ENCODE peak calls at places on chromosome 19, in four cellular contexts. One of them, this sample, is unnamed.

GRCh38 chr19:40687525-40688016 is 2.9 kb downstream of the NUMBL start:
- DNase-seq in ovary: peak
- DNase-seq in left ventricle myocardium inferior: peak
- DNase-seq in WTC11: no peak
- DNase-seq in this sample: peak

GRCh38 chr19:2371656-2372055 is 11.6 kb downstream of the TMPRSS9 start:
- DNase-seq in left ventricle myocardium inferior: no peak
- DNase-seq in WTC11: no peak
- DNase-seq in ovary: no peak
- DNase-seq in this sample: no peak

GRCh38 chr19:1252818-1253513 is 4.6 kb downstream of the MIDN start:
- DNase-seq in ovary: peak
- DNase-seq in WTC11: no peak
- DNase-seq in left ventricle myocardium inferior: peak
- DNase-seq in this sample: no peak

GRCh38 chr19:23758187-23759074 is at the start of gene ZNF681:
- DNase-seq in left ventricle myocardium inferior: peak
- DNase-seq in WTC11: peak
- DNase-seq in ovary: peak
- DNase-seq in this sample: peak

GRCh38 chr19:48135411-48135810 is 24.8 kb upstream of the PLA2G4C start:
- DNase-seq in WTC11: peak
- DNase-seq in left ventricle myocardium inferior: no peak
- DNase-seq in ovary: no peak
- DNase-seq in this sample: no peak

GRCh38 chr19:19650331-19650730 is 6.9 kb upstream of the GMIP start:
- DNase-seq in left ventricle myocardium inferior: no peak
- DNase-seq in WTC11: no peak
- DNase-seq in ovary: no peak
- DNase-seq in this sample: no peak

GRCh38 chr19:17751103-17751911 is at the start of gene FCHO1:
- DNase-seq in WTC11: no peak
- DNase-seq in left ventricle myocardium inferior: peak
- DNase-seq in ovary: no peak
- DNase-seq in this sample: peak

GRCh38 chr19:17103177-17103576 is 27.6 kb downstream of the MYO9B start:
- DNase-seq in left ventricle myocardium inferior: no peak
- DNase-seq in ovary: no peak
- DNase-seq in WTC11: peak
- DNase-seq in this sample: no peak

GRCh38 chr19:39199025-39199424 is 2.3 kb downstream of the NCCRP1 start:
- DNase-seq in WTC11: peak
- DNase-seq in ovary: peak
- DNase-seq in left ventricle myocardium inferior: no peak
- DNase-seq in this sample: no peak

GRCh38 chr19:41945135-41945766 is 13.9 kb downstream of the RABAC1 start:
- DNase-seq in ovary: no peak
- DNase-seq in WTC11: no peak
- DNase-seq in left ventricle myocardium inferior: no peak
- DNase-seq in this sample: peak

GRCh38 chr19:43595999-43596841 is at the start of the genes IRGQ and ZNF576:
- DNase-seq in left ventricle myocardium inferior: peak
- DNase-seq in WTC11: peak
- DNase-seq in ovary: peak
- DNase-seq in this sample: peak
- TF ChIP-seq CTCF in left ventricle myocardium inferior: no peak
- TF ChIP-seq CTCF in WTC11: no peak
- TF ChIP-seq CTCF in ovary: no peak
- TF ChIP-seq CTCF in this sample: no peak

GRCh38 chr19:15262011-15262410 is 29.8 kb upstream of the EPHX3 start:
- DNase-seq in WTC11: no peak
- DNase-seq in ovary: no peak
- DNase-seq in left ventricle myocardium inferior: no peak
- DNase-seq in this sample: no peak

GRCh38 chr19:15259900-15260299 is 27.7 kb upstream of the EPHX3 start:
- DNase-seq in left ventricle myocardium inferior: no peak
- DNase-seq in WTC11: no peak
- DNase-seq in ovary: no peak
- DNase-seq in this sample: no peak

GRCh38 chr19:15263361-15263985 is 31.2 kb upstream of the EPHX3 start:
- DNase-seq in left ventricle myocardium inferior: no peak
- DNase-seq in WTC11: no peak
- DNase-seq in ovary: no peak
- DNase-seq in this sample: no peak

GRCh38 chr19:15257782-15258181 is 25.5 kb upstream of the EPHX3 start:
- DNase-seq in ovary: no peak
- DNase-seq in WTC11: no peak
- DNase-seq in left ventricle myocardium inferior: no peak
- DNase-seq in this sample: no peak

GRCh38 chr19:15260939-15261338 is 28.7 kb upstream of the EPHX3 start:
- DNase-seq in left ventricle myocardium inferior: no peak
- DNase-seq in ovary: no peak
- DNase-seq in WTC11: peak
- DNase-seq in this sample: no peak
- TF ChIP-seq CTCF in left ventricle myocardium inferior: peak
- TF ChIP-seq CTCF in ovary: no peak
- TF ChIP-seq CTCF in WTC11: no peak
- TF ChIP-seq CTCF in this sample: no peak

GRCh38 chr19:7830823-7831222 is 805 bp downstream of the EVI5L start:
- DNase-seq in ovary: no peak
- DNase-seq in left ventricle myocardium inferior: no peak
- DNase-seq in WTC11: no peak
- DNase-seq in this sample: no peak

GRCh38 chr19:7832781-7833180 is 2.8 kb downstream of the EVI5L start:
- DNase-seq in WTC11: no peak
- DNase-seq in left ventricle myocardium inferior: no peak
- DNase-seq in ovary: no peak
- DNase-seq in this sample: no peak

GRCh38 chr19:7830272-7830771 is 304 bp downstream of the EVI5L start:
- DNase-seq in left ventricle myocardium inferior: peak
- DNase-seq in ovary: peak
- DNase-seq in WTC11: no peak
- DNase-seq in this sample: no peak

GRCh38 chr19:7832009-7832408 is 2.0 kb downstream of the EVI5L start:
- DNase-seq in WTC11: no peak
- DNase-seq in left ventricle myocardium inferior: no peak
- DNase-seq in ovary: no peak
- DNase-seq in this sample: no peak

DNA sequence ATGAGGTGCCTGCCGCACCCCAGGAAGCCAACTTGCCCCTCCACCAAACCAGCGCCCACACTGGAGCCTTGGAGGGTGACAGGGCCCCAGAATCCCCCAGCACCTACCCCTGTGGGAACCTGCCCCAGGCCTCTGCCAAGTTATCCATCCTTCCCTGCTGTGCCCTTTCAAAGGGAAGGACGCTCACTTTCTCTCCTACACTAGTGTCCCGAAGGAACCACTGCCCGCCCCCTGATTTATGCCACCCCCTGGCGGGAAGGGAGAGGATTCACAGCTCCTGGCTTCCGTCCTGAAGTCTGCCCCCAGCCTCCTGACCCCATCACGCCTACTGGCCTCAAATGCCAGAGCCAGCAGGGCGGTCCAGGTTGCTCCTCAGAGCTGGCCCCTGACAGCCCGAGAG is 1.4 kb downstream of the EVI5L start:
- DNase-seq in WTC11: peak
- DNase-seq in ovary: no peak
- DNase-seq in left ventricle myocardium inferior: no peak
- DNase-seq in this sample: no peak
- TF ChIP-seq CTCF in WTC11: no peak
- TF ChIP-seq CTCF in ovary: no peak
- TF ChIP-seq CTCF in left ventricle myocardium inferior: no peak
- TF ChIP-seq CTCF in this sample: no peak

GRCh38 chr19:5337126-5337525 is 3.5 kb downstream of the PTPRS start:
- DNase-seq in WTC11: no peak
- DNase-seq in ovary: no peak
- DNase-seq in left ventricle myocardium inferior: no peak
- DNase-seq in this sample: no peak

GRCh38 chr19:5339950-5340636 is 519 bp downstream of the PTPRS start:
- DNase-seq in left ventricle myocardium inferior: no peak
- DNase-seq in ovary: peak
- DNase-seq in WTC11: peak
- DNase-seq in this sample: no peak

GRCh38 chr19:5339470-5339949 is 1.1 kb downstream of the PTPRS start:
- DNase-seq in WTC11: peak
- DNase-seq in ovary: no peak
- DNase-seq in left ventricle myocardium inferior: no peak
- DNase-seq in this sample: no peak

GRCh38 chr19:5337886-5338595 is 2.6 kb downstream of the PTPRS start:
- DNase-seq in left ventricle myocardium inferior: no peak
- DNase-seq in ovary: no peak
- DNase-seq in WTC11: no peak
- DNase-seq in this sample: no peak

GRCh38 chr19:5338661-5339469 is 1.7 kb downstream of the PTPRS start:
- DNase-seq in left ventricle myocardium inferior: no peak
- DNase-seq in WTC11: peak
- DNase-seq in ovary: no peak
- DNase-seq in this sample: peak
- TF ChIP-seq CTCF in left ventricle myocardium inferior: no peak
- TF ChIP-seq CTCF in WTC11: no peak
- TF ChIP-seq CTCF in ovary: no peak
- TF ChIP-seq CTCF in this sample: peak

This sample was measured in GM10248.